ENCODE peak calls at places on chromosomes 13 and 19, in ten cellular contexts. L is Caco-2, A is mucosa of descending colon, C is left ventricle myocardium inferior, K is hepatocyte, O is ascending aorta, R is tibial nerve, Y is right lobe of liver, I is choroid plexus epithelial cell, N is tibial artery. Q is an unnamed sample.
A peak's percentile ranks its signal among the peaks of the same experiment; 100 is the strongest.

GRCh38 chr13:50643055-50643454 is 200.4 kb downstream of the DLEU7 start:
- DNase-seq in C (no peak), N (no peak), R (no peak), Y (no peak), I (no peak), O (no peak), K (no peak), A (no peak), L (no peak), Q (no peak)

GRCh38 chr19:40776966-40777794 is 867 bp upstream of the RAB4B start:
- DNase-seq in L (peak; percentile 91), K (peak; percentile 95), I (peak; percentile 96), O (peak; percentile 79), Y (peak; percentile 83), C (peak; percentile 84), N (peak; percentile 94), A (peak; percentile 84), R (peak; percentile 88), Q (peak; percentile 95)

GRCh38 chr13:40123962-40124647 is 468.6 kb downstream of the COG6 start:
- DNase-seq in C (no peak), A (no peak), Y (no peak), I (no peak), K (no peak), R (no peak), N (no peak), O (no peak), L (no peak), Q (no peak)

GRCh38 chr13:112746044-112746443 is 56.2 kb downstream of the ATP11A start:
- DNase-seq in K (no peak), I (no peak), C (no peak), R (no peak), O (no peak), L (no peak), A (no peak), Y (no peak), N (no peak), Q (no peak)

GRCh38 chr19:41392775-41393174 is 4.4 kb downstream of the EXOSC5 start:
- DNase-seq in R (no peak), A (no peak), L (no peak), C (peak; percentile 24), I (no peak), O (no peak), Y (no peak), N (no peak), K (no peak), Q (no peak)

GRCh38 chr19:6663236-6664187 is 6.4 kb downstream of the TNFSF14 start:
- DNase-seq in K (no peak), L (no peak), N (no peak), O (no peak), I (no peak), C (no peak), A (no peak), Y (no peak), R (no peak), Q (no peak)

GRCh38 chr19:48812094-48812929 is 1.5 kb upstream of the BCAT2 start:
- DNase-seq in I (peak; percentile 76), L (peak; percentile 92), N (peak; percentile 97), Y (peak; percentile 97), R (peak; percentile 90), A (peak; percentile 93), K (peak; percentile 93), C (peak; percentile 91), O (peak; percentile 66), Q (peak; percentile 98)

GRCh38 chr13:112756967-112757758 is 67.3 kb downstream of the ATP11A start:
- DNase-seq in N (no peak), A (no peak), R (no peak), C (no peak), L (peak; percentile 56), I (no peak), K (peak; percentile 39), O (no peak), Y (peak; percentile 11), Q (no peak)

GRCh38 chr13:35711909-35712308 is 235.4 kb upstream of the MAB21L1 start:
- DNase-seq in C (no peak), K (no peak), Y (no peak), A (no peak), L (no peak), O (no peak), R (no peak), N (no peak), I (no peak), Q (peak; percentile 35)

GRCh38 chr13:51000576-51001260 is 91.1 kb downstream of the RNASEH2B start:
- DNase-seq in K (no peak), Y (no peak), A (no peak), N (no peak), R (peak; percentile 35), I (peak; percentile 26), L (no peak), O (no peak), C (peak; percentile 54), Q (peak; percentile 78)

DNA sequence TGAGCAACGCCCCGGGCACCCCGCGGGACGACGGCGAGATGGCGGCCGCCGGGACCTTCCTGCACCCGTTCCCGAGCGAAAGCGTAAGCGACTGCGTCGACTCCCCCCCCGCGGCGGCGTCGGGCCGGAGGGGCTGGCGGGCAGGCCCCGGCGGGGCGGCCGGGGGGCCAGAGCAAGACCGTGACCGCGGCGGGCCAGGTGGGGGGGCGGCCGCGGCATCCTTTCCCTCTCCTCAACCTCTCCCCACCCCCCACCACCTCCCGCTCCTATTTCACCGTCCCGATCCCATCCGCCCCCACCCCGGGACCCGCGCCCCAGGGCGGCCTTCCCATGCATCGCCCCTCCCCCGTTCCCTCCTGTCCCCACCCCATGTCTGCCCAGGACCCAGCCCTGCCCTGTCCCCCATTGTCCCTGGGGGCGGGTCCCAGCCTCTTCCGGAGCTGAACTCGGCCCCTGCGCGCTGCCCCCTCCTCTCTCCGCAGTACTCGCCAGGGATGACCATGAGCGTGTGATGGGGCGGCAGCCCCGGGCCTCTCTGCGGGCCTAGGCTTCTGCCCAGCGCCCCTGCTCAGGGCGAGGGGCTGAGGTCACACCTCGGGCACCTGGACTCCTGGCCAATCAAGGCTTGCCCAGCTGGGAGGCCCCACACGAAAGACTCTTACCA is 4.1 kb downstream of the ISYNA1 start:
- DNase-seq in Y (no peak), I (no peak), C (no peak), L (no peak), K (no peak), A (peak; percentile 40), O (no peak), N (no peak), R (no peak), Q (peak; percentile 58)
- H3K4me3 ChIP-seq in Y (peak overlapping the region; percentile 23), I (peak overlapping the region; percentile 54), C (peak overlapping the region; percentile 66), L (no peak overlapping the region), K (peak overlapping the region; percentile 42), A (no peak overlapping the region), O (peak overlapping the region; percentile 60), N (peak overlapping the region; percentile 50), R (peak overlapping the region; percentile 50), Q (peak overlapping the region; percentile 57)

DNA sequence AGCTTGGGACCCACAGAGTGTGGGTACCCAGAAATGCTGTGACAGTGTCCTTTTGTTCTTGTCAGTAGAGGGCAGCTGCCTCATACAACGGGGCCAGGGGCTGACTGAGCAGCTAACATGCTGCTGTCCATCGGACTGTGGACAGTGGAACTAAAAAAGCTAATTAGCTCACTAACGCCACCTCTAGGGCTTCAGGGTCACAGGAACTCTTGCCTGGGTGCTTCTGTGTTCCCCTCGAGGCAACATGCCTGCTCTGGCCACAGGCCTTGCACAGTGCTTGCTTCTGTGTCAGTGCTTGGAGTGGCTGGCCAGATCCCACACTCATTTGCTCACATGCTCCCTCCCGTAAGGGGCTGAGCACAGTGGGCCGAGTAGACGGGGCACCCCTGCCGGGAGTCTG is 377.0 kb downstream of the OLFM4 start:
- DNase-seq in R (no peak), K (peak; percentile 22), C (no peak), Y (no peak), N (no peak), I (no peak), A (no peak), L (peak; percentile 10), O (no peak), Q (no peak)
- TF ChIP-seq CTCF in R (no peak), K (peak; percentile 6), C (no peak), Y (no peak), N (no peak), I (no peak), A (no peak), L (peak; percentile 10), O (no peak), Q (no peak)

GRCh38 chr19:51123381-51124186 is 1.1 kb upstream of the SIGLEC9 start:
- DNase-seq in N (no peak), C (peak; percentile 47), R (no peak), O (no peak), L (no peak), I (peak; percentile 26), K (no peak), Y (peak; percentile 62), A (no peak), Q (peak; percentile 72)

GRCh38 chr19:51124729-51125128 is at the start of gene SIGLEC9:
- DNase-seq in Y (peak; percentile 78), K (no peak), A (peak; percentile 30), O (no peak), I (peak; percentile 41), C (peak; percentile 52), L (no peak), R (no peak), N (peak; percentile 75), Q (peak; percentile 81)

GRCh38 chr19:51127032-51127431 is 2.3 kb downstream of the SIGLEC9 start:
- DNase-seq in C (no peak), R (no peak), I (no peak), A (peak; percentile 22), N (peak; percentile 46), Y (no peak), K (no peak), L (no peak), O (no peak), Q (peak; percentile 56)

GRCh38 chr19:51124216-51124615 is 490 bp upstream of the SIGLEC9 start:
- DNase-seq in L (no peak), R (no peak), K (no peak), O (no peak), Y (no peak), N (no peak), I (no peak), A (no peak), C (no peak), Q (peak; percentile 60)

DNA sequence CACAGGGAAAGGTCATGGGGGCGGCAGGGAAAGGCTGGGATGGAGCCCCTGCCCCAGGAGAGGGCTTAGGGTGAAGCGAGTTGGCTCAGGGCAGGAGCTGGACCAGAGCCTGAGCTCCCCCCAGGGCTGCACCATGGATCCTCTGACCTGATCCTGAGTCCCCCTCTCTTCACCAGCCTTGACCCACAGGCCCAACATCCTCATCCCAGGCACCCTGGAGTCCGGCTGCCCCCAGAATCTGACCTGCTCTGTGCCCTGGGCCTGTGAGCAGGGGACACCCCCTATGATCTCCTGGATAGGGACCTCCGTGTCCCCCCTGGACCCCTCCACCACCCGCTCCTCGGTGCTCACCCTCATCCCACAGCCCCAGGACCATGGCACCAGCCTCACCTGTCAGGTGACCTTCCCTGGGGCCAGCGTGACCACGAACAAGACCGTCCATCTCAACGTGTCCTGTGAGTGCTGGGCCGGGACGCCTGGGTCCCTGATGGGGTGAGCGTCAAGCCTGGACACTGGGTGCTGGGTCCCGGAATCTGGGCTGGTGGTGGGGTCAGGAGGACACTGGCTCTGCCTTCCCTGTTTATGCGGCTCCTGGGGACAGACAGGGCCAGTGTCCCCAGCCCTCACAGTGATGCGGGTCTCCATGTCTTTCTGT is 842 bp downstream of the SIGLEC9 start:
- DNase-seq in A (peak; percentile 23), R (no peak), N (peak; percentile 62), Y (no peak), C (no peak), I (no peak), K (no peak), O (no peak), L (no peak), Q (peak; percentile 56)
- H3K4me3 ChIP-seq in A (no peak overlapping the region), R (peak overlapping the region; percentile 39), N (peak overlapping the region; percentile 8), Y (peak overlapping the region; percentile 16), C (peak overlapping the region; percentile 44), I (no peak overlapping the region), K (no peak overlapping the region), O (peak overlapping the region; percentile 15), L (no peak overlapping the region), Q (no peak overlapping the region)

GRCh38 chr13:59873856-59874255 is 289.9 kb downstream of the DIAPH3 start:
- DNase-seq in N (no peak), K (no peak), L (no peak), R (no peak), A (no peak), C (no peak), I (no peak), Y (no peak), O (no peak), Q (no peak)
- TF ChIP-seq CTCF in N (no peak), K (no peak), L (no peak), R (no peak), A (no peak), C (no peak), I (no peak), Y (no peak), O (no peak), Q (no peak)